ENCODE peak calls at places on chromosomes 12 and 14, in five cellular contexts. H is hepatocyte, Z is GM23338, G is HCT116, S is OCI-LY7. N is an unnamed sample.

GRCh38 chr12:108140501-108140900 is 11.4 kb downstream of the WSCD2 start:
- DNase-seq in H (no peak), Z (no peak), G (no peak), S (no peak), N (no peak)

GRCh38 chr12:29921307-29921706 is 137.6 kb upstream of the TMTC1 start:
- DNase-seq in H (peak; percentile 53), Z (no peak), G (peak; percentile 21), S (no peak), N (peak; percentile 16)

GRCh38 chr12:99067171-99067785 is 422.2 kb downstream of the APAF1 start:
- DNase-seq in H (no peak), Z (no peak), G (no peak), S (no peak), N (no peak)

GRCh38 chr14:77458249-77458950 is 507 bp downstream of the AHSA1 start:
- DNase-seq in H (peak; percentile 58), Z (peak; percentile 65), G (no peak), S (peak; percentile 77), N (peak; percentile 76)

GRCh38 chr12:113655919-113656318 is 184.2 kb upstream of the LHX5 start:
- DNase-seq in H (no peak), Z (no peak), G (no peak), S (no peak), N (no peak)

GRCh38 chr14:92844220-92844619 is 50.1 kb downstream of the GOLGA5 start:
- DNase-seq in H (no peak), Z (no peak), G (no peak), S (no peak), N (peak; percentile 12)

GRCh38 chr12:124914392-124915248 is at the start of gene UBC:
- DNase-seq in H (peak; percentile 95), Z (peak; percentile 95), G (peak; percentile 87), S (peak; percentile 95), N (peak; percentile 93)

GRCh38 chr14:63777024-63777423 is 49.2 kb upstream of the SGPP1 start:
- DNase-seq in H (peak; percentile 27), Z (no peak), G (peak; percentile 13), S (no peak), N (peak; percentile 66)

GRCh38 chr12:76890407-76891143 is 11.8 kb upstream of the CSRP2 start:
- DNase-seq in H (peak; percentile 63), Z (no peak), G (peak; percentile 12), S (no peak), N (no peak)

GRCh38 chr12:129848921-129849320 is 54.9 kb downstream of the TMEM132D start:
- DNase-seq in H (no peak), Z (no peak), G (no peak), S (no peak), N (no peak)

GRCh38 chr12:120119395-120119973 is 2.9 kb upstream of the RAB35 start:
- DNase-seq in H (no peak), Z (no peak), G (no peak), S (peak; percentile 59), N (peak; percentile 76)

GRCh38 chr12:57904848-57905811 is 36.2 kb upstream of the ATP23 start:
- DNase-seq in H (peak; percentile 94), Z (peak; percentile 97), G (peak; percentile 89), S (peak; percentile 88), N (peak; percentile 92)

GRCh38 chr12:34405286-34406227 is 383.3 kb downstream of the ALG10 start:
- DNase-seq in H (peak; percentile 2), Z (no peak), G (no peak), S (no peak), N (no peak)

GRCh38 chr12:64825143-64826011 is 930 bp downstream of the TBC1D30 start:
- DNase-seq in H (no peak), Z (peak; percentile 60), G (no peak), S (no peak), N (no peak)

GRCh38 chr12:117441751-117442150 is 80.3 kb upstream of the NOS1 start:
- DNase-seq in H (no peak), Z (peak; percentile 31), G (no peak), S (no peak), N (peak; percentile 57)

GRCh38 chr12:122072031-122072970 is 6.3 kb upstream of the MLXIP start:
- DNase-seq in H (peak; percentile 69), Z (no peak), G (no peak), S (no peak), N (peak; percentile 93)

GRCh38 chr14:45177081-45177480 is 41.4 kb downstream of the FANCM start:
- DNase-seq in H (no peak), Z (no peak), G (no peak), S (no peak), N (peak; percentile 86)

GRCh38 chr12:6549379-6550151 is 6.3 kb downstream of the IFFO1 start:
- DNase-seq in H (no peak), Z (no peak), G (no peak), S (no peak), N (no peak)

GRCh38 chr12:28034271-28034670 is 61.7 kb upstream of the PTHLH start:
- DNase-seq in H (no peak), Z (no peak), G (no peak), S (no peak), N (no peak)

GRCh38 chr12:91954326-91954725 is 191.3 kb downstream of the BTG1 start:
- DNase-seq in H (no peak), Z (no peak), G (no peak), S (no peak), N (no peak)

GRCh38 chr12:24909667-24910066 is 39.2 kb downstream of the BCAT1 start:
- DNase-seq in H (peak; percentile 45), Z (no peak), G (no peak), S (no peak), N (peak; percentile 93)

GRCh38 chr12:47912575-47912974 is 7.8 kb upstream of the VDR start:
- DNase-seq in H (no peak), Z (no peak), G (no peak), S (no peak), N (no peak)

GRCh38 chr12:45354399-45354798 is 138.5 kb downstream of the ANO6 start:
- DNase-seq in H (peak; percentile 45), Z (peak; percentile 23), G (no peak), S (no peak), N (no peak)

GRCh38 chr12:57086951-57087688 is 1.8 kb upstream of the NAB2 start:
- DNase-seq in H (peak; percentile 95), Z (peak; percentile 85), G (peak; percentile 77), S (peak; percentile 70), N (peak; percentile 97)

DNA sequence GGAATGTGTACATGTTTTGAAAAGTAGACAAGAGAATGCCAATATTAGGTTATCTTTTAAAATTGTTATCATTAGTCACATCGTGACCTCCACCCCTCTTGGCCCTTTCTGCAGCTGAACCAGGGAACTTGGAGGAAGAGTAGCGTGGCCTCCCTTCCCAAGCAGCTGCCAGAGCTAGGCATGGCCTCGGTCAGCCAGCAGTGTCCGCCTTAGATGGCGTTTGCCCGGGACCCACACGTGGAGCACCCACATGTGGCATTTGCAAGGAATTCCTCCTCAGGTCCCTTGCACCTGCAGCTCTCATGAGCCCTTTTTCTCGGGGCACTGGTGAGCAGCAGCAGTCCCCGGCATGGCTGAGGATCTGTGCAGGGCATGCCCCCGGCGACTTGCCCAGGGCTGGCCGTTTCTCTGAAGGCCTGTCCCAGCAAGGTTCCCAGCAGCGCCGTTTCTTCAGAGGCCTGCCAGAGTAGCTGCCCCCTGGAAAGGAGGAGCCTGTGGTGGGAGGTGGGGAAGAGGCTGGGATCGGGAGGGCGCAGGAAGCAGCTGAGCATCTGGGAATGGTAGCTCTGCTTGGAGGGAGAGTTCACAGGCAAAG is 10.8 kb downstream of the JDP2 start:
- DNase-seq in H (no peak), Z (no peak), G (no peak), S (peak; percentile 33), N (no peak)
- H2AFZ ChIP-seq in H (no peak overlapping the region), Z (no peak overlapping the region), G (no peak overlapping the region), S (no peak overlapping the region), N (no peak overlapping the region)

DNA sequence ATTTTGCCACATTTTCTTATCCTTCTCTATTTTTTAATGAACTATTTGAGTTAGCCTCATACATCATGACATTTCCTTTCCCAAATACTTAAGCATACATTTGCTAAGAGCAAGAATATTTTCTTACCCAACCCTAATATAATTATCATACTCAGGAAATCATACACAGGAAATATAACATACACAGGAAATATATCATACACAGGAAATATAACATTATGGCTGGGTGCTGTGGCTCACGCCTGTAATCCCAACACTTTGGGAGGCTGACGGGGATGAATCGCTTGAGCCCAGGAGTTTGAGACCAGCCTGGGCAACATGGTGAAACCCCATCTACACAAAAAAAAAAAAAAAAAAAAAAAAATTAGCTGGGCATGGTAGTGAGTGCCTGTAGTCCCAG is 4.9 kb downstream of the NCKAP1L start:
- DNase-seq in H (no peak), Z (no peak), G (no peak), S (no peak), N (no peak)
- H3K4me1 ChIP-seq in H (no peaks in the 10 kb centered on the region), Z (no peaks in the 10 kb centered on the region), G (no peaks in the 10 kb centered on the region), S (peaks cover 42% of the 10 kb centered on the region), N (no peaks in the 10 kb centered on the region)

DNA sequence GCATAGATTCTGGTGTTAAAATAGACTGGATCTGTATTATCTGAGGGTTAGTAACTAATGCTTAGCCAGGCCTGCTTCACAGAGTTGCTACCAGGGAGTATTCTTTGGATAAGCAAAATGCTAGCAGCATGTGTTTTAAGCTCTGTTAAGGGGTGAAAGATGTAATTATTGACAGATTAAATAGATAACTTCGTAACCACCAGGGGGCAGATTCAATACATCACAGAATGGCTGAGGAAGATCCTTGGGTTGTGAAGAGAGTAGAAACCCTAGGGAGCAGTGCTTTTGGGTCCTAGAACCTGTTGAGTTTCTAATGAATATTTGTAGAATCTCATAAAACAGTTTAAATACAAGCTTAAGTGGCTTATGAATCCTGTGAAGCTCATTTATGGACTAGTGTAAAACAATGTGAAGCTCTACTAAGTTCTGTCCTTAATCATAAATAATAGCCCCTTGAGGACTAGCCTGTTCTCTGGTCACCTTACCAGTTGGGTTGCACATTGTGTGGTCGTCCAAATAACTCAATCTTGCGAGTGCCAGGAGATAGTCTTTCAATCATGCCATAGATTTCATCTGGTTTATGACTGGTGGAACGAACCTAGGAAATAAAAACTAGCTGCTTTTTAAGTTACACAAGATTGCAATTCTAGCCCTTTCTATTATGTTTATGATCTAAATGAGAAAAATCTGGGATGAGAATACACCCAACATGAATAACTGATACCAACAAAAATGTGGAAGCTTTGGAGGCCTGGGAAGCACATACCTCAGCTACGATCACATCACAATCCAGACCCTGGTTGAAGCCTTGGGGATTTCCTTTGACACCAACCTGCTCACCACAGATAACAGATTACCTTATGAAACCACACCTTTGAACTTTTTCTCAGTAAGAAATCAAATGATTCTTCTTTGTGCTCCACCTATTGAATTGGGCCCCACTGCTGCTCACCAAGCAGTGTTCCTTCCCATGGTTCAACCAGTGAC is 12.3 kb downstream of the METTL3 start:
- DNase-seq in H (peak; percentile 76), Z (peak; percentile 95), G (peak; percentile 28), S (peak; percentile 80), N (peak; percentile 80)
- TF ChIP-seq EZH2phosphoT487 in H (no peak), Z (no peak), G (no peak), S (no peak), N (no peak)

DNA sequence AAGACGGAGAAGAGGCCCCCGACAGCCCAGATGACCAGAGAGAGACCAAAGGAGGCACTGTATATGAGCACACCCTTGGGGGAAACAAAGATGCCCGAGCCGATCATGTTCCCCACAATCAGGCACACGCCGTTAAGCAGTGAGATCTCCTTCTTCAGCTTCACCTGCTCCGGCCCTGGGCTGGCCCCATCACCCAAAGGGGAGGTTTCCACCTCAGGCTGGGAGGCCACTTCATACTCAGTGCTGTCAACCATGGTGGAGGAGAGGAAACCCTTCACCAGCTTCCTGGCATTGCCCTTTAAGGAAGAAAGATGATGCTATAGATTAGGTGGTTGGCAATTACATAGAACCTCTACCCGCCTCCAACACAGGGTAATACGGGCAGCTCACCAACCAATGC is 2.1 kb downstream of the SLC7A7 start:
- DNase-seq in H (no peak), Z (no peak), G (no peak), S (no peak), N (no peak)
- H2AFZ ChIP-seq in H (no peak overlapping the region), Z (no peak overlapping the region), G (no peak overlapping the region), S (no peak overlapping the region), N (no peak overlapping the region)